ENCODE peak calls at places on chromosomes 12 and 14, in ten cellular contexts. L, N, U, O, G, J, Z, P, E and Q are unnamed samples.

GRCh38 chr12:116607039-116607438 is 47.9 kb downstream of the MAP1LC3B2 start:
- DNase-seq in L (no peak), N (no peak), U (no peak), O (no peak), G (no peak), J (no peak), Z (no peak), P (no peak), E (no peak), Q (no peak)

GRCh38 chr12:339557-340195 is 49.4 kb downstream of the KDM5A start:
- DNase-seq in L (no peak), N (no peak), U (no peak), O (no peak), G (no peak), J (no peak), Z (no peak), P (no peak), E (no peak), Q (no peak)

GRCh38 chr12:3538691-3539030 is 47.7 kb downstream of the PRMT8 start:
- DNase-seq in L (no peak), N (no peak), U (no peak), O (no peak), G (no peak), J (no peak), Z (no peak), P (no peak), E (no peak), Q (no peak)

GRCh38 chr14:92890830-92891598 is 31.9 kb upstream of the CHGA start:
- DNase-seq in L (no peak), N (no peak), U (no peak), O (no peak), G (no peak), J (no peak), Z (no peak), P (no peak), E (no peak), Q (no peak)

GRCh38 chr14:61911534-61911933 is 149.3 kb downstream of the SNAPC1 start:
- DNase-seq in L (no peak), N (no peak), U (no peak), O (no peak), G (no peak), J (no peak), Z (no peak), P (no peak), E (no peak), Q (no peak)

GRCh38 chr12:7083125-7083524 is 9.1 kb downstream of the C1R start:
- DNase-seq in L (no peak), N (no peak), U (no peak), O (no peak), G (no peak), J (no peak), Z (no peak), P (no peak), E (no peak), Q (no peak)

GRCh38 chr12:10968765-10969456 is 17.8 kb downstream of the TAS2R50 start:
- DNase-seq in L (peak), N (no peak), U (no peak), O (peak), G (peak), J (peak), Z (peak), P (no peak), E (peak), Q (peak)

GRCh38 chr14:99575043-99576023 is 28.7 kb downstream of the CCDC85C start:
- DNase-seq in L (no peak), N (peak), U (no peak), O (no peak), G (peak), J (no peak), Z (no peak), P (no peak), E (no peak), Q (no peak)

GRCh38 chr12:14193623-14194022 is 171.9 kb upstream of the ATF7IP start:
- DNase-seq in L (no peak), N (no peak), U (no peak), O (no peak), G (no peak), J (no peak), Z (no peak), P (no peak), E (no peak), Q (no peak)

GRCh38 chr12:57899010-57899662 is 42.2 kb upstream of the ATP23 start:
- DNase-seq in L (peak), N (no peak), U (peak), O (peak), G (peak), J (peak), Z (peak), P (peak), E (peak), Q (peak)

GRCh38 chr12:2292560-2292959 is 239.8 kb downstream of the CACNA1C start:
- DNase-seq in L (no peak), N (no peak), U (no peak), O (no peak), G (peak), J (no peak), Z (no peak), P (no peak), E (no peak), Q (no peak)

GRCh38 chr14:53716521-53716920 is 240.1 kb downstream of the BMP4 start:
- DNase-seq in L (no peak), N (no peak), U (no peak), O (no peak), G (no peak), J (no peak), Z (no peak), P (no peak), E (no peak), Q (no peak)

GRCh38 chr14:37550511-37550910 is 44.5 kb downstream of the FOXA1 start:
- DNase-seq in L (peak), N (no peak), U (no peak), O (no peak), G (no peak), J (peak), Z (peak), P (no peak), E (no peak), Q (no peak)

GRCh38 chr12:10900530-10900929 is 8.8 kb downstream of the TAS2R13 start:
- DNase-seq in L (no peak), N (no peak), U (no peak), O (no peak), G (no peak), J (no peak), Z (no peak), P (no peak), E (no peak), Q (no peak)

GRCh38 chr14:45787167-45787566 is 534.2 kb upstream of the MIS18BP1 start:
- DNase-seq in L (no peak), N (no peak), U (no peak), O (no peak), G (no peak), J (no peak), Z (no peak), P (no peak), E (no peak), Q (no peak)

GRCh38 chr14:23252006-23252405 is 14.3 kb downstream of the RNF212B start:
- DNase-seq in L (no peak), N (no peak), U (no peak), O (no peak), G (no peak), J (no peak), Z (no peak), P (no peak), E (no peak), Q (no peak)

GRCh38 chr14:74697976-74698375 is 14.9 kb downstream of the AREL1 start:
- DNase-seq in L (no peak), N (no peak), U (no peak), O (no peak), G (no peak), J (no peak), Z (no peak), P (no peak), E (no peak), Q (no peak)
- TF ChIP-seq CTCF in L (no peak), N (no peak), U (no peak), O (no peak), G (no peak), J (peak), Z (no peak), P (no peak), E (no peak), Q (no peak)

GRCh38 chr12:51592034-51592705 is 1.1 kb downstream of the SCN8A start:
- DNase-seq in L (peak), N (no peak), U (no peak), O (no peak), G (no peak), J (peak), Z (peak), P (no peak), E (no peak), Q (no peak)
- H3K4me3 ChIP-seq in L (peak), N (no peak), U (no peak), O (no peak), G (no peak), J (peak), Z (peak), P (no peak), E (no peak), Q (peak)

GRCh38 chr14:90381011-90381790 is 15.6 kb upstream of the CALM1 start:
- DNase-seq in L (peak), N (no peak), U (no peak), O (peak), G (no peak), J (no peak), Z (no peak), P (peak), E (peak), Q (no peak)
- TF ChIP-seq CTCF in L (no peak), N (no peak), U (no peak), O (no peak), G (no peak), J (no peak), Z (no peak), P (no peak), E (no peak), Q (no peak)

GRCh38 chr12:50569876-50570275 is 65.1 kb downstream of the DIP2B start:
- DNase-seq in L (peak), N (no peak), U (no peak), O (no peak), G (no peak), J (no peak), Z (no peak), P (no peak), E (no peak), Q (no peak)

GRCh38 chr12:50566066-50566465 is 61.3 kb downstream of the DIP2B start:
- DNase-seq in L (no peak), N (no peak), U (no peak), O (no peak), G (no peak), J (no peak), Z (no peak), P (no peak), E (no peak), Q (no peak)

GRCh38 chr12:50569321-50569720 is 64.5 kb downstream of the DIP2B start:
- DNase-seq in L (no peak), N (no peak), U (no peak), O (no peak), G (no peak), J (no peak), Z (no peak), P (no peak), E (no peak), Q (no peak)

GRCh38 chr12:50567926-50568325 is 63.1 kb downstream of the DIP2B start:
- DNase-seq in L (peak), N (no peak), U (no peak), O (no peak), G (no peak), J (no peak), Z (peak), P (no peak), E (no peak), Q (no peak)

DNA sequence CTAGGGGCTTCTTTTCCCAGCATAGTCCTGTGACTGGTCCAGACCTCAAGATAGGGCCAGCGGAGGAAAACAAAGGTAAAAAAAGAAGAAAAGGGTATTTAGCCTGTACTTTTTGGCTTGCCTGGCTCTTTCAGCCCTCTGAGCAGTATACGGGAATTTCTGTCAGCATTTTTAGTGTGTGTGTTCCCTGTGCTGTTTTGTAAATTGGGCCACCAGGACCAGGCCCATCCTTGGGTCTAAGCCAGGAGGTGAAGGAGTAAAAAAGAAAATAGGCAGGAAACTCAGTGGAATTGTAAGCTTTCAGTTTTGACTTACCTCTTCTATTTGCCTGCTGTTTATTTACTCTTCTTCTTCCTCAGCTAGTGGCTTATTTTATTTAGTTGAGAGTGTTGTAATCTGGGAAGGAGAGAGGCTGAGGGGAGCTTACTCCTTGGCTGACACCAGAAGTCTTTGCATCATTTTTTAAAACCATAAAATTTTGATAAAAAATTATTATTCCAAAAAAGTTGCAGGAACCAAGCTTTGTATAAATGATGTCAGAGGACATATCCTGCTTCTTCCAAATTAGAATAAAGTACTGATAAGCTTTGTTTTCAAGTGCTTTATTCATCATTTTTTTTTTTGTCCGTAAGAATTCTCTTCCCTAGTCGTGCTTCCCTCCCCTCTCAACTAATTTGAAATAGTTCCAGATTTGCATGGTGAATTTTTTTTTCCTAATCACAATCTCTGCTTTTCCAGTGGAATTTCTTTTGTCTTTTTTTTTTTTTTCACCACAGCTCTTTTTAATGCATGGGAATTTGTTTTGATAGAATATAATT is 63.8 kb downstream of the DIP2B start:
- DNase-seq in L (peak), N (no peak), U (no peak), O (no peak), G (no peak), J (no peak), Z (peak), P (no peak), E (no peak), Q (no peak)
- H3K4me3 ChIP-seq in L (peak), N (no peak), U (no peak), O (no peak), G (no peak), J (no peak), Z (no peak), P (no peak), E (no peak), Q (no peak)